ENCODE peak calls at places on chromosomes 11 and 22, in eight cellular contexts. O is RWPE1; V is posterior cingulate gyrus; H is mesendoderm; A is stimulated activated CD4-positive, alpha-beta T cell treated with anti-CD3 and anti-CD28 coated beads, Interleukin-15, amount 100 ng/mL, for 24 hours; L is ecto neural progenitor cell; C is SJSA1; E is frontal cortex. Z is an unnamed sample.

GRCh38 chr22:17919276-17920144 is 104.9 kb downstream of the MICAL3 start:
- DNase-seq in L (no peak), O (no peak), H (peak), E (no peak), A (no peak), V (no peak), C (no peak), Z (no peak)

GRCh38 chr11:95991101-95991500 is 67.2 kb upstream of the MTMR2 start:
- DNase-seq in L (no peak), V (no peak), H (no peak), E (no peak), O (peak), A (no peak), C (peak), Z (no peak)

GRCh38 chr11:107468596-107468995 is 11.0 kb upstream of the CWF19L2 start:
- DNase-seq in A (no peak), H (no peak), C (no peak), E (no peak), O (no peak), V (no peak), L (no peak), Z (no peak)

GRCh38 chr11:88310246-88310645 is 27.3 kb downstream of the CTSC start:
- DNase-seq in H (no peak), E (no peak), O (no peak), A (no peak), V (no peak), L (no peak), C (no peak), Z (no peak)

GRCh38 chr22:45932066-45932465 is 44.9 kb downstream of the WNT7B start:
- DNase-seq in A (no peak), V (no peak), H (no peak), E (no peak), C (no peak), L (no peak), O (no peak), Z (no peak)

GRCh38 chr22:19895160-19895849 is 40.6 kb upstream of the GNB1L start:
- DNase-seq in V (no peak), A (no peak), E (no peak), O (no peak), L (no peak), H (no peak), C (no peak), Z (no peak)

GRCh38 chr11:61533401-61533800 is 24.9 kb downstream of the LRRC10B start:
- DNase-seq in C (no peak), E (no peak), A (no peak), V (no peak), H (no peak), O (no peak), L (no peak), Z (no peak)

GRCh38 chr11:63791495-63792167 is 21.6 kb upstream of the SPINDOC start:
- DNase-seq in E (no peak), L (no peak), H (no peak), V (no peak), O (no peak), C (no peak), A (no peak), Z (no peak)

Z was measured in C1 segment of cervical spinal cord.